ENCODE peak calls at places on chromosomes 7 and 10, in seven cellular contexts. X is KBM-7, S is germinal center, H is BJ, Q is fibroblast of mammary gland, T is NCI-H146, G is BE2C. F is an unnamed sample.

GRCh38 chr7:100895956-100896742 is 461 bp upstream of the ACHE start:
- DNase-seq in T (peak; percentile 28), H (no peak), S (no peak), X (peak; percentile 67), Q (no peak), G (peak; percentile 65), F (no peak)

GRCh38 chr10:64209574-64209973 is 688.4 kb downstream of the REEP3 start:
- DNase-seq in T (no peak), Q (no peak), X (no peak), H (no peak), G (no peak), S (no peak), F (no peak)

GRCh38 chr10:45441791-45442190 is 67.8 kb downstream of the ALOX5 start:
- DNase-seq in S (no peak), Q (no peak), T (no peak), X (no peak), G (no peak), H (no peak), F (no peak)

GRCh38 chr7:137820156-137820555 is 26.6 kb downstream of the DGKI start:
- DNase-seq in H (no peak), T (peak; percentile 49), Q (no peak), S (no peak), X (no peak), G (no peak), F (no peak)

GRCh38 chr7:69436944-69437343 is 161.3 kb upstream of the AUTS2 start:
- DNase-seq in X (no peak), H (no peak), Q (peak; percentile 11), S (no peak), G (no peak), T (no peak), F (no peak)

GRCh38 chr10:10110817-10111490 is 906.7 kb upstream of the CELF2 start:
- DNase-seq in T (no peak), G (no peak), X (no peak), Q (no peak), S (no peak), H (no peak), F (no peak)

GRCh38 chr10:47024399-47025252 is 113.4 kb downstream of the PTPN20 start:
- DNase-seq in H (no peak), X (peak; percentile 58), Q (peak; percentile 37), G (peak; percentile 74), S (peak; percentile 70), T (peak; percentile 32), F (peak; percentile 48)

GRCh38 chr7:36487756-36488336 is 98.2 kb downstream of the ANLN start:
- DNase-seq in X (peak; percentile 54), H (no peak), Q (peak; percentile 65), T (peak; percentile 70), G (peak; percentile 26), S (no peak), F (no peak)